ENCODE peak calls at places on chromosome 21, in six cellular contexts. K is BJ, M is PC-3, I is foreskin fibroblast, Q is tibial artery, V is fibroblast of pulmonary artery. H is an unnamed sample.

GRCh38 chr21:43728467-43729390 is 9.8 kb downstream of the PDXK start:
- DNase-seq in K (peak; percentile 95), M (peak; percentile 92), I (peak; percentile 100), Q (peak; percentile 99), V (peak; percentile 99), H (peak; percentile 85)

GRCh38 chr21:18893411-18893810 is 489.8 kb upstream of the TMPRSS15 start:
- DNase-seq in K (no peak), M (no peak), I (no peak), Q (no peak), V (no peak), H (no peak)

GRCh38 chr21:28229811-28230210 is 762.9 kb downstream of the LTN1 start:
- DNase-seq in K (no peak), M (peak; percentile 92), I (peak; percentile 61), Q (no peak), V (peak; percentile 91), H (no peak)

GRCh38 chr21:45504021-45504515 is 38.2 kb downstream of the SLC19A1 start:
- DNase-seq in K (no peak), M (no peak), I (no peak), Q (no peak), V (no peak), H (no peak)

GRCh38 chr21:36587388-36587787 is 107.5 kb upstream of the CLDN14 start:
- DNase-seq in K (no peak), M (peak; percentile 95), I (no peak), Q (no peak), V (no peak), H (no peak)

GRCh38 chr21:46424062-46424591 is 34.6 kb upstream of the DIP2A start:
- DNase-seq in K (no peak), M (no peak), I (no peak), Q (no peak), V (no peak), H (no peak)

GRCh38 chr21:42150458-42151085 is 68.4 kb upstream of the ABCG1 start:
- DNase-seq in K (no peak), M (no peak), I (no peak), Q (peak; percentile 53), V (no peak), H (no peak)

GRCh38 chr21:44401386-44402160 is 48.2 kb downstream of the TRPM2 start:
- DNase-seq in K (no peak), M (no peak), I (no peak), Q (no peak), V (no peak), H (no peak)

GRCh38 chr21:45957551-45957950 is 24.0 kb upstream of the COL6A1 start:
- DNase-seq in K (no peak), M (no peak), I (no peak), Q (no peak), V (no peak), H (no peak)

GRCh38 chr21:45393833-45394638 is 10.9 kb upstream of the COL18A1 start:
- DNase-seq in K (no peak), M (no peak), I (no peak), Q (peak; percentile 46), V (no peak), H (no peak)

GRCh38 chr21:16535100-16535418 is 805.3 kb downstream of the USP25 start:
- DNase-seq in K (no peak), M (peak; percentile 13), I (peak; percentile 81), Q (peak; percentile 84), V (peak; percentile 97), H (peak; percentile 55)

GRCh38 chr21:14262039-14262438 is 46.1 kb downstream of the RBM11 start:
- DNase-seq in K (no peak), M (no peak), I (no peak), Q (no peak), V (no peak), H (no peak)

GRCh38 chr21:43613755-43614638 is 45.3 kb downstream of the HSF2BP start:
- DNase-seq in K (no peak), M (no peak), I (peak; percentile 39), Q (no peak), V (peak; percentile 67), H (no peak)

GRCh38 chr21:45973475-45974072 is 8.0 kb upstream of the COL6A1 start:
- DNase-seq in K (no peak), M (peak; percentile 86), I (peak; percentile 81), Q (peak; percentile 91), V (peak; percentile 90), H (no peak)

GRCh38 chr21:42002421-42002958 is 7.7 kb downstream of the ZBTB21 start:
- DNase-seq in K (peak; percentile 87), M (peak; percentile 89), I (peak; percentile 90), Q (no peak), V (peak; percentile 68), H (peak; percentile 52)

GRCh38 chr21:16330340-16331319 is 600.8 kb downstream of the USP25 start:
- DNase-seq in K (no peak), M (peak; percentile 87), I (peak; percentile 59), Q (no peak), V (peak; percentile 90), H (peak; percentile 72)

GRCh38 chr21:41864311-41865001 is 14.7 kb downstream of the PRDM15 start:
- DNase-seq in K (no peak), M (no peak), I (no peak), Q (peak; percentile 35), V (no peak), H (no peak)

GRCh38 chr21:33115586-33116541 is 45.9 kb downstream of the OLIG1 start:
- DNase-seq in K (no peak), M (no peak), I (no peak), Q (no peak), V (no peak), H (no peak)

GRCh38 chr21:33112151-33112550 is 42.2 kb downstream of the OLIG1 start:
- DNase-seq in K (no peak), M (no peak), I (no peak), Q (no peak), V (no peak), H (no peak)

GRCh38 chr21:33116669-33117267 is 46.8 kb downstream of the OLIG1 start:
- DNase-seq in K (no peak), M (no peak), I (no peak), Q (no peak), V (no peak), H (no peak)

GRCh38 chr21:33112670-33113596 is 43.0 kb downstream of the OLIG1 start:
- DNase-seq in K (no peak), M (no peak), I (no peak), Q (no peak), V (no peak), H (no peak)

GRCh38 chr21:33114276-33114675 is 44.3 kb downstream of the OLIG1 start:
- DNase-seq in K (no peak), M (no peak), I (no peak), Q (no peak), V (no peak), H (no peak)
- TF ChIP-seq CTCF in K (no peak), M (no peak), I (no peak), Q (no peak), V (no peak), H (no peak)

GRCh38 chr21:34884346-34884929 is 164.7 kb downstream of the RUNX1 start:
- DNase-seq in K (no peak), M (peak; percentile 38), I (no peak), Q (no peak), V (no peak), H (no peak)
- H3K4me3 ChIP-seq in K (peak overlapping the region; percentile 97), M (peak overlapping the region; percentile 95), I (peak overlapping the region; percentile 93), Q (peak overlapping the region; percentile 67), V (peak overlapping the region; percentile 85), H (peak overlapping the region; percentile 64)

DNA sequence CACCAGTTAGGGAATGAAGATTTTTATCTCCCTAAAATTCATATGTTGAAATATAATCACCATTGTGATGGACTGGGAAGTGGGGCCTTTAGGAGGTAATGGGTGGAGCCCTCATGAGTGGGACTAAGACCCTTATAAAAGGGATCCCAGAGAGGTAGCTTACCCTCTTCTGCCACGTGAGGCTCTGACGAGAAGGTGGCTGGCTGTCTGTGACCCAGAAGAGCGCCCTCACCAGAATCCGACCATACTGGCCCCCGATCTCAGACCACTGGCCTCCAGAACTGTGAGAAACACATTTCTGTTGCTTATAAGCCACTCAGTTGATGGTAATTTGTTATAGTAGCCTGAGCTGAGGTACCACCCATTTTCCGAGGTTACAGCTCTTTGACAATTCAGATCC is 27.7 kb upstream of the HUNK start:
- DNase-seq in K (no peak), M (no peak), I (no peak), Q (no peak), V (no peak), H (no peak)
- TF ChIP-seq CTCF in K (no peak), M (no peak), I (no peak), Q (no peak), V (no peak), H (no peak)

DNA sequence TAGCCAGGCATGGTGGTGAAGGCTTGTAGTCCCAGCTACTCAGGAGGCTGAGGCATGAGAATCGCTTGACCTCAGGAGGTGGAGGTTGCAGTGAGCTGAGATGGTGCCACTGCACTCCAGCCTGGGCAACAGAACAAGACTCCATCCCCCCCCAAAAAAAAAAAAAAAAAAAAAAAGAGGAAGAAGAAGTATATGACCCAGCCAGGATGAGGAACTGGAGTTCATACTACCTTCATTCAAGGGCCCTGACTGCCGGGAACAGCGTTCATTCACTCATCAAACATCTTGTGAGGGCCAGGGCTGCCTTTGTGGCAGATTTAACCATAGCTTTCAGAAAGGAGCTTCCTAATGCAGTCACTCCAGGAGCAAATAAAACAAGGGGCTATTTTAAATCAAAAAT is 127.6 kb downstream of the MRPS6 start:
- DNase-seq in K (no peak), M (no peak), I (no peak), Q (no peak), V (no peak), H (no peak)
- H3K4me3 ChIP-seq in K (no peak overlapping the region), M (peak overlapping the region; percentile 56), I (no peak overlapping the region), Q (peak overlapping the region; percentile 49), V (no peak overlapping the region), H (no peak overlapping the region)

GRCh38 chr21:39712976-39713375 is 32.0 kb upstream of the IGSF5 start:
- DNase-seq in K (no peak), M (peak; percentile 38), I (no peak), Q (no peak), V (no peak), H (no peak)
- TF ChIP-seq CTCF in K (no peak), M (peak; percentile 36), I (no peak), Q (no peak), V (no peak), H (peak; percentile 4)

DNA sequence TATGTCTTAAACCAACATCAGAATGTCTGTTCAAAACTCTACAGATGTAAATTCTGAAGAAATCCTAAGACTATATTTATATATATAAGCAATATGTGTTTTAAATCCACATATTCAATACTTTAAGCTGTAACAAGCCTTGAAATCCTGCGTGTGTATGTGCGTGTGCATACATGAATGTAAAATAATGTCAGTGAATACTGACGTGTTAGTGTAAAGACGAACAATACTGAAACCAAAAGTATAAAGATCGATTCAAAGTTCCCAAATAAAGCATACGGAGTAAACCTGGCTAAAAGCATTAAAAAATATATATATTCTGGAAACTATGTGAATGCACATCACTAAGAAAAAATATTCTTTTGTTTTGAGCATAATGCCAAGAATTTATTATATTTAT is 668.6 kb upstream of the NCAM2 start:
- DNase-seq in K (no peak), M (no peak), I (no peak), Q (no peak), V (no peak), H (no peak)
- H3K4me3 ChIP-seq in K (no peak overlapping the region), M (peak overlapping the region; percentile 63), I (no peak overlapping the region), Q (no peak overlapping the region), V (no peak overlapping the region), H (no peak overlapping the region)

GRCh38 chr21:26909972-26910371 is 56.9 kb downstream of the ADAMTS5 start:
- DNase-seq in K (no peak), M (peak; percentile 25), I (no peak), Q (no peak), V (no peak), H (no peak)
- TF ChIP-seq CTCF in K (peak; percentile 15), M (peak; percentile 20), I (no peak), Q (no peak), V (no peak), H (peak; percentile 17)